ENCODE peak calls at places on chromosome 3, in ten cellular contexts. One of them, this sample, is unnamed.
A peak's percentile ranks its signal among the peaks of the same experiment; 100 is the strongest.

GRCh38 chr3:27675287-27675686 is 46.8 kb downstream of the EOMES start:
- DNase-seq in A549: no peak
- DNase-seq in left cardiac atrium: no peak
- DNase-seq in ACHN: no peak
- DNase-seq in fibroblast of villous mesenchyme: peak; percentile 29
- DNase-seq in BJ: no peak
- DNase-seq in psoas muscle: no peak
- DNase-seq in NB4: no peak
- DNase-seq in activated CD4-positive, alpha-beta T cell treated with anti-CD3 and anti-CD28 coated beads for 48 hours: no peak
- DNase-seq in NCI-H1436: peak; percentile 29
- DNase-seq in this sample: no peak

GRCh38 chr3:26308454-26308853 is 314.1 kb upstream of the LRRC3B start:
- DNase-seq in BJ: no peak
- DNase-seq in left cardiac atrium: no peak
- DNase-seq in ACHN: no peak
- DNase-seq in NB4: no peak
- DNase-seq in fibroblast of villous mesenchyme: no peak
- DNase-seq in psoas muscle: no peak
- DNase-seq in NCI-H1436: no peak
- DNase-seq in activated CD4-positive, alpha-beta T cell treated with anti-CD3 and anti-CD28 coated beads for 48 hours: no peak
- DNase-seq in A549: no peak
- DNase-seq in this sample: no peak

GRCh38 chr3:179653777-179654117 is 907 bp downstream of the USP13 start:
- DNase-seq in A549: peak; percentile 7
- DNase-seq in NCI-H1436: no peak
- DNase-seq in ACHN: peak; percentile 9
- DNase-seq in BJ: no peak
- DNase-seq in activated CD4-positive, alpha-beta T cell treated with anti-CD3 and anti-CD28 coated beads for 48 hours: peak; percentile 53
- DNase-seq in left cardiac atrium: peak; percentile 26
- DNase-seq in NB4: no peak
- DNase-seq in psoas muscle: peak; percentile 59
- DNase-seq in fibroblast of villous mesenchyme: no peak
- DNase-seq in this sample: no peak

GRCh38 chr3:160376681-160377080 is 22.3 kb downstream of the IFT80 start:
- DNase-seq in NB4: no peak
- DNase-seq in NCI-H1436: no peak
- DNase-seq in ACHN: no peak
- DNase-seq in BJ: no peak
- DNase-seq in left cardiac atrium: no peak
- DNase-seq in activated CD4-positive, alpha-beta T cell treated with anti-CD3 and anti-CD28 coated beads for 48 hours: no peak
- DNase-seq in A549: no peak
- DNase-seq in psoas muscle: no peak
- DNase-seq in fibroblast of villous mesenchyme: no peak
- DNase-seq in this sample: no peak

GRCh38 chr3:111723293-111723963 is 128.3 kb upstream of the ZBED2 start:
- DNase-seq in A549: no peak
- DNase-seq in left cardiac atrium: no peak
- DNase-seq in BJ: peak; percentile 92
- DNase-seq in NB4: no peak
- DNase-seq in fibroblast of villous mesenchyme: peak; percentile 95
- DNase-seq in activated CD4-positive, alpha-beta T cell treated with anti-CD3 and anti-CD28 coated beads for 48 hours: no peak
- DNase-seq in ACHN: no peak
- DNase-seq in psoas muscle: no peak
- DNase-seq in NCI-H1436: no peak
- DNase-seq in this sample: no peak

GRCh38 chr3:123765475-123766166 is 118.5 kb downstream of the MYLK start:
- DNase-seq in psoas muscle: no peak
- DNase-seq in BJ: no peak
- DNase-seq in A549: no peak
- DNase-seq in NCI-H1436: no peak
- DNase-seq in ACHN: no peak
- DNase-seq in activated CD4-positive, alpha-beta T cell treated with anti-CD3 and anti-CD28 coated beads for 48 hours: no peak
- DNase-seq in fibroblast of villous mesenchyme: peak; percentile 85
- DNase-seq in left cardiac atrium: no peak
- DNase-seq in NB4: peak; percentile 56
- DNase-seq in this sample: peak; percentile 3

GRCh38 chr3:123759311-123759710 is 124.8 kb downstream of the MYLK start:
- DNase-seq in activated CD4-positive, alpha-beta T cell treated with anti-CD3 and anti-CD28 coated beads for 48 hours: no peak
- DNase-seq in A549: no peak
- DNase-seq in ACHN: no peak
- DNase-seq in NCI-H1436: no peak
- DNase-seq in NB4: no peak
- DNase-seq in BJ: peak; percentile 47
- DNase-seq in left cardiac atrium: no peak
- DNase-seq in psoas muscle: no peak
- DNase-seq in fibroblast of villous mesenchyme: no peak
- DNase-seq in this sample: no peak

GRCh38 chr3:21634112-21634511 is 116.9 kb downstream of the ZNF385D start:
- DNase-seq in psoas muscle: no peak
- DNase-seq in A549: no peak
- DNase-seq in left cardiac atrium: no peak
- DNase-seq in ACHN: no peak
- DNase-seq in BJ: no peak
- DNase-seq in NCI-H1436: no peak
- DNase-seq in NB4: no peak
- DNase-seq in activated CD4-positive, alpha-beta T cell treated with anti-CD3 and anti-CD28 coated beads for 48 hours: no peak
- DNase-seq in fibroblast of villous mesenchyme: no peak
- DNase-seq in this sample: no peak

GRCh38 chr3:188901126-188901525 is 270.6 kb upstream of the TPRG1 start:
- DNase-seq in left cardiac atrium: no peak
- DNase-seq in NB4: no peak
- DNase-seq in fibroblast of villous mesenchyme: peak; percentile 31
- DNase-seq in A549: no peak
- DNase-seq in psoas muscle: no peak
- DNase-seq in activated CD4-positive, alpha-beta T cell treated with anti-CD3 and anti-CD28 coated beads for 48 hours: no peak
- DNase-seq in ACHN: no peak
- DNase-seq in NCI-H1436: no peak
- DNase-seq in BJ: no peak
- DNase-seq in this sample: no peak

GRCh38 chr3:154022603-154023002 is 98.6 kb upstream of the ARHGEF26 start:
- DNase-seq in fibroblast of villous mesenchyme: no peak
- DNase-seq in BJ: no peak
- DNase-seq in A549: no peak
- DNase-seq in ACHN: no peak
- DNase-seq in activated CD4-positive, alpha-beta T cell treated with anti-CD3 and anti-CD28 coated beads for 48 hours: no peak
- DNase-seq in left cardiac atrium: no peak
- DNase-seq in NB4: no peak
- DNase-seq in NCI-H1436: no peak
- DNase-seq in psoas muscle: no peak
- DNase-seq in this sample: no peak

GRCh38 chr3:196778755-196779154 is 39.1 kb downstream of the PAK2 start:
- DNase-seq in psoas muscle: no peak
- DNase-seq in left cardiac atrium: no peak
- DNase-seq in ACHN: peak; percentile 48
- DNase-seq in NB4: no peak
- DNase-seq in NCI-H1436: no peak
- DNase-seq in A549: no peak
- DNase-seq in activated CD4-positive, alpha-beta T cell treated with anti-CD3 and anti-CD28 coated beads for 48 hours: no peak
- DNase-seq in fibroblast of villous mesenchyme: peak; percentile 81
- DNase-seq in BJ: peak; percentile 84
- DNase-seq in this sample: no peak

This sample was measured in GF-D8.